ENCODE peak calls at places on chromosomes 6 and 20, in eight cellular contexts. One of them, this sample, is unnamed.

GRCh38 chr20:62464080-62464770 is 11.6 kb downstream of the GATA5 start:
- DNase-seq in hepatocyte: no peak
- DNase-seq in Peyer's patch: no peak
- DNase-seq in A549: no peak
- DNase-seq in brain microvascular endothelial cell: no peak
- DNase-seq in gastrocnemius medialis: no peak
- DNase-seq in colonic mucosa: no peak
- DNase-seq in cardiac muscle cell: no peak
- DNase-seq in this sample: no peak

GRCh38 chr6:150231456-150231855 is 88.6 kb downstream of the PPP1R14C start:
- DNase-seq in hepatocyte: no peak
- DNase-seq in Peyer's patch: no peak
- DNase-seq in A549: no peak
- DNase-seq in brain microvascular endothelial cell: peak
- DNase-seq in gastrocnemius medialis: no peak
- DNase-seq in colonic mucosa: no peak
- DNase-seq in cardiac muscle cell: no peak
- DNase-seq in this sample: no peak

GRCh38 chr6:17867880-17868279 is 119.6 kb downstream of the KIF13A start:
- DNase-seq in hepatocyte: no peak
- DNase-seq in Peyer's patch: no peak
- DNase-seq in A549: no peak
- DNase-seq in brain microvascular endothelial cell: peak
- DNase-seq in gastrocnemius medialis: no peak
- DNase-seq in colonic mucosa: no peak
- DNase-seq in cardiac muscle cell: no peak
- DNase-seq in this sample: no peak

GRCh38 chr20:2820084-2820895 is 4.1 kb downstream of the TMEM239 start:
- DNase-seq in hepatocyte: peak
- DNase-seq in Peyer's patch: no peak
- DNase-seq in A549: no peak
- DNase-seq in brain microvascular endothelial cell: peak
- DNase-seq in gastrocnemius medialis: no peak
- DNase-seq in colonic mucosa: no peak
- DNase-seq in cardiac muscle cell: no peak
- DNase-seq in this sample: peak

GRCh38 chr6:150697515-150697914 is 97.8 kb downstream of the PLEKHG1 start:
- DNase-seq in hepatocyte: no peak
- DNase-seq in Peyer's patch: no peak
- DNase-seq in A549: peak
- DNase-seq in brain microvascular endothelial cell: no peak
- DNase-seq in gastrocnemius medialis: peak
- DNase-seq in colonic mucosa: no peak
- DNase-seq in cardiac muscle cell: no peak
- DNase-seq in this sample: no peak

GRCh38 chr6:45310118-45310788 is 17.9 kb upstream of the RUNX2 start:
- DNase-seq in hepatocyte: no peak
- DNase-seq in Peyer's patch: no peak
- DNase-seq in A549: no peak
- DNase-seq in brain microvascular endothelial cell: no peak
- DNase-seq in gastrocnemius medialis: no peak
- DNase-seq in colonic mucosa: no peak
- DNase-seq in cardiac muscle cell: no peak
- DNase-seq in this sample: no peak

GRCh38 chr6:144660545-144660944 is 375.4 kb downstream of the UTRN start:
- DNase-seq in hepatocyte: no peak
- DNase-seq in Peyer's patch: no peak
- DNase-seq in A549: no peak
- DNase-seq in brain microvascular endothelial cell: no peak
- DNase-seq in gastrocnemius medialis: no peak
- DNase-seq in colonic mucosa: peak
- DNase-seq in cardiac muscle cell: no peak
- DNase-seq in this sample: no peak

GRCh38 chr6:101302593-101302992 is 90.9 kb upstream of the GRIK2 start:
- DNase-seq in hepatocyte: no peak
- DNase-seq in Peyer's patch: no peak
- DNase-seq in A549: no peak
- DNase-seq in brain microvascular endothelial cell: no peak
- DNase-seq in gastrocnemius medialis: no peak
- DNase-seq in colonic mucosa: no peak
- DNase-seq in cardiac muscle cell: no peak
- DNase-seq in this sample: no peak

GRCh38 chr6:44078795-44079671 is 48.2 kb downstream of the MRPL14 start:
- DNase-seq in hepatocyte: peak
- DNase-seq in Peyer's patch: peak
- DNase-seq in A549: peak
- DNase-seq in brain microvascular endothelial cell: no peak
- DNase-seq in gastrocnemius medialis: peak
- DNase-seq in colonic mucosa: peak
- DNase-seq in cardiac muscle cell: peak
- DNase-seq in this sample: no peak

DNA sequence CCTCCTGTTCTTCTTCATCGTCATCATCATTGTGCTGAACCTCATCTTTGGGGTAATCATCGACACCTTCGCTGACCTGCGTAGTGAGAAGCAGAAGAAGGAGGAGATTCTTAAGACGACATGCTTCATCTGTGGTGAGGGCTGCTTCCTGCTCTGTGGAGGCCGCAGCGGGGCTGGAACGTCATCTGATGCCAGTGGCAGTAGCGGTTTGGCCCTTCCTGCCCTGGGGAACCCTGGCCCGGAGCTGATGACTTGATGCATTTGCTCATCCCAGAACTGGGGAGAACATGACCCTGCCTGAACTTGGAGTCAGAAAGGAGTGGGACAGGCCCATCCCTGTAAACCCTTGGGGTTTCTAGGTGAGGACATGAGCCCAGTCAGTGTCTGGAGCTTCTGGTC is 18.7 kb downstream of the UQCC2 start:
- DNase-seq in hepatocyte: no peak
- DNase-seq in Peyer's patch: no peak
- DNase-seq in A549: no peak
- DNase-seq in brain microvascular endothelial cell: peak
- DNase-seq in gastrocnemius medialis: peak
- DNase-seq in colonic mucosa: peak
- DNase-seq in cardiac muscle cell: no peak
- DNase-seq in this sample: no peak
- H3K4me3 ChIP-seq in hepatocyte: no peak
- H3K4me3 ChIP-seq in Peyer's patch: no peak
- H3K4me3 ChIP-seq in A549: no peak
- H3K4me3 ChIP-seq in brain microvascular endothelial cell: no peak
- H3K4me3 ChIP-seq in gastrocnemius medialis: no peak
- H3K4me3 ChIP-seq in colonic mucosa: no peak
- H3K4me3 ChIP-seq in cardiac muscle cell: no peak
- H3K4me3 ChIP-seq in this sample: no peak

DNA sequence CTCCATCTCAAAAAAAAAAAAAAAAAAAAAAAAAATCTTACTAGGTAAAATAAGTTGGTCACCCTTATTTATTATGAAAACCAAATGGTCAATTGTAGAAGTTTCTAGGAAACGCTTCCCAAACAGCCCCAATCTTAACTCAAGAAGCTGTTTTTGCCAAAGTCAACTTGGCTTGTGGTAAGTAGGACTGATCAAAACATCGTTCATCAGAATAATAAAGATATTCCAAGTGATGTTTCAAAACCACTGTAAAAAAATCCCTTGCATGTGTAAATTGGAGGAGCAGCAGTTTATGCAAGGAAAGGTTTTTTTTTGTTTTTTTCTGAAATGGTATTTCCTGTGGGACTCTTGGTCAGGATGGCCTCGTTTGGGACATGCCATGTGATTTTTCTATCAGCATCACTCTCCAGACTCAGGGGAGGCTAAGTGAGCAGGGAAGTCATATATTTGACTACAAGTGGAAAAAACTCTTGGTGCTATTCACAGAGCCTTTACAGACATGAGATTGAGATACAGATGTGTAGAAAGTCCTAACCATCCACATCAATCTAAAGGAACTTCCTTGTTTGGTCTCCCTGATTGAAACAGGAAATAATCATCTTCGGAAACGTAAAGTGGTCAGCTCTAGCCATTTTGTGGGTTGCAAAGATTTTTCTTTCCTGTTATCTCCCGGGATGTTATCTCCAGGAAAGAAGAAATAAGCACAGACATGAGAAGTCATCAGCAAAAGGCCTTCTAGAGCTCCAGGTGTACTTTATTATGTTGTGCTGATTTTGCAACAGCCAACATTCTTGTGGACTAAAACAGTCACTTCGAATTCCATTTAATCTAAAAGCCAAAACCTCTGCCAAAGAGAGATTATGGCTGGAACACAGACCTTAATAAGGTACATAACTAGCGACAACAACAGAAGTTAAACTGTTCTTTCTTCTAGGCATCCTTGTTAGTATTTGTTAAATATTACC is 177.8 kb downstream of the EDN1 start:
- DNase-seq in hepatocyte: no peak
- DNase-seq in Peyer's patch: no peak
- DNase-seq in A549: no peak
- DNase-seq in brain microvascular endothelial cell: no peak
- DNase-seq in gastrocnemius medialis: no peak
- DNase-seq in colonic mucosa: no peak
- DNase-seq in cardiac muscle cell: no peak
- DNase-seq in this sample: no peak
- H3K27ac ChIP-seq in hepatocyte: no peak
- H3K27ac ChIP-seq in Peyer's patch: no peak
- H3K27ac ChIP-seq in A549: peak
- H3K27ac ChIP-seq in brain microvascular endothelial cell: no peak
- H3K27ac ChIP-seq in gastrocnemius medialis: no peak
- H3K27ac ChIP-seq in colonic mucosa: no peak
- H3K27ac ChIP-seq in cardiac muscle cell: no peak
- H3K27ac ChIP-seq in this sample: no peak

DNA sequence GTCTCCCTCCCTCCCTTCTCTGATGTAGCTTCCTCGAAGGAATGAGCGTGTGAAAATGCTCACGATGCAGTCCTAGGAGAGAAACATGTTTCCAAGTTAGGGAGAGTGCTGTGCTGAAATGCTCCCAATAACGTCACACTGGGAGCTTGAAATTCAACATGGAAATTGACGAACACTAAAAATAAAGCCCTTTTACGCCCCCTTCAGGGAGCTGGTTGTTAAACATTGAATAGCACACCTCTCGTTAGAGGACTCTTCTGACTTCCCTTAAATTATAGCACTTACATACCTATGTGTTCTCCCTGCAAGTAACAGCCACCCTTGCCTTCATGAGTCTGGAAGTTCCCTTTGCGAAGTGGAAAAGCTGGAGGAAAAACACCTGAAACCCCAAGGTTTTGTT is 88.6 kb downstream of the BFSP1 start:
- DNase-seq in hepatocyte: no peak
- DNase-seq in Peyer's patch: no peak
- DNase-seq in A549: peak
- DNase-seq in brain microvascular endothelial cell: no peak
- DNase-seq in gastrocnemius medialis: no peak
- DNase-seq in colonic mucosa: no peak
- DNase-seq in cardiac muscle cell: peak
- DNase-seq in this sample: no peak
- TF ChIP-seq CTCF in hepatocyte: peak
- TF ChIP-seq CTCF in Peyer's patch: no peak
- TF ChIP-seq CTCF in A549: no peak
- TF ChIP-seq CTCF in brain microvascular endothelial cell: peak
- TF ChIP-seq CTCF in gastrocnemius medialis: no peak
- TF ChIP-seq CTCF in colonic mucosa: no peak
- TF ChIP-seq CTCF in cardiac muscle cell: no peak
- TF ChIP-seq CTCF in this sample: no peak

GRCh38 chr6:167654389-167654788 is 172.3 kb upstream of the AFDN start:
- DNase-seq in hepatocyte: no peak
- DNase-seq in Peyer's patch: no peak
- DNase-seq in A549: no peak
- DNase-seq in brain microvascular endothelial cell: no peak
- DNase-seq in gastrocnemius medialis: no peak
- DNase-seq in colonic mucosa: no peak
- DNase-seq in cardiac muscle cell: no peak
- DNase-seq in this sample: no peak
- H3K4me3 ChIP-seq in hepatocyte: no peak
- H3K4me3 ChIP-seq in Peyer's patch: no peak
- H3K4me3 ChIP-seq in A549: no peak
- H3K4me3 ChIP-seq in brain microvascular endothelial cell: no peak
- H3K4me3 ChIP-seq in gastrocnemius medialis: no peak
- H3K4me3 ChIP-seq in colonic mucosa: no peak
- H3K4me3 ChIP-seq in cardiac muscle cell: no peak
- H3K4me3 ChIP-seq in this sample: no peak

DNA sequence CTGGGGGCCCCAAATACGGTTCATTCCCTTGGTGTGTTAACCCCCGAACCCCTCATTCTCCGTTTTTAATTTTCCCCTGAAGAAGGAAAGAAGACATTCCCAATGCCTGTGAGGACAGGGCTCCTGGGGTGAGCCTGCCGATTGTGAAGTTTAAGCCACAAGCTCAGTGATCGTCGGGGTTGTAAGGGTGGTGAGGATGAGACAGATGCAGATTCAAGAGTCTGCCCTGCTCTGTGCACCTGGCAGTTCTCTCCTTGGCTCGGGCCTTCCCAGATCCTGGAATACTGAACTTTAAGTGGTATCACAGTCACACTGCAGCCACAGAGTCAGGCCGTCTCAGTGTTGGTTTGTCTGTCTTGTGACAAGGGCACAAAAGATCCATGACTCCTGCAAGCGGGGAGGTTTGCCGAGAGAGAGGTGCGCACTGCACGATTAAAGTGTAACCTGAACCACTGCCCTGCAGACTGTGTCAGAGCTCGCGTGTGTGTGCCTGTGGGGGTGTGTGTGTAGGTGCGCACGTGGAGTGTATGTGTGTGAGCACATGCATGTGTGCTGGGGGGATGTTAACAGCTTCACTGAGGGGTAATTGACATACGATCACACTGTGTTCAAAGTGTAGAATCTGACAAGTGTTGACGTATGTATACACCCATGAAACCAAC is 39.0 kb downstream of the RPP40 start:
- DNase-seq in hepatocyte: no peak
- DNase-seq in Peyer's patch: no peak
- DNase-seq in A549: no peak
- DNase-seq in brain microvascular endothelial cell: no peak
- DNase-seq in gastrocnemius medialis: no peak
- DNase-seq in colonic mucosa: no peak
- DNase-seq in cardiac muscle cell: no peak
- DNase-seq in this sample: peak
- H3K27ac ChIP-seq in hepatocyte: no peak
- H3K27ac ChIP-seq in Peyer's patch: no peak
- H3K27ac ChIP-seq in A549: no peak
- H3K27ac ChIP-seq in brain microvascular endothelial cell: no peak
- H3K27ac ChIP-seq in gastrocnemius medialis: no peak
- H3K27ac ChIP-seq in colonic mucosa: no peak
- H3K27ac ChIP-seq in cardiac muscle cell: no peak
- H3K27ac ChIP-seq in this sample: no peak

DNA sequence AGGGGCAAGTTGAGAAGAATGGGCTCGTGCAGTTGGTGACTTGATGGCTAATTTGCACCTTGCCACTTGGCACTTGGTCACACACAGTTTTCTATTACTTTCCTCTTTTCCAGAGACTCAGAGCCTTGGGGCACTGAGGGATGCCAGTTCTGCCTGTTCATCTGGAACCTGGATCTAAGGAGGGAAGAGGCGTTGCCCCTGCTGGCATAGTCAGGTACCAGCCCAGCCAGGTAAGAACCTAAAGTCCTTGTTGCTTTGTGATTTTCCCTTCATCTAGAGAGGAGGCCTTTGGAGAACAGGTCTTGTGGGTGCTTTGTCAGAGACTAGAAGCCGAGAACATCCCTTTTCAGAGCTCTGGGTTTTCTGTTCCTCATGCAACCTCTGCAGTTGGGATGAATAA is 11.3 kb downstream of the SYTL3 start:
- DNase-seq in hepatocyte: no peak
- DNase-seq in Peyer's patch: no peak
- DNase-seq in A549: no peak
- DNase-seq in brain microvascular endothelial cell: no peak
- DNase-seq in gastrocnemius medialis: no peak
- DNase-seq in colonic mucosa: no peak
- DNase-seq in cardiac muscle cell: no peak
- DNase-seq in this sample: no peak
- TF ChIP-seq CTCF in hepatocyte: no peak
- TF ChIP-seq CTCF in Peyer's patch: no peak
- TF ChIP-seq CTCF in A549: no peak
- TF ChIP-seq CTCF in brain microvascular endothelial cell: no peak
- TF ChIP-seq CTCF in gastrocnemius medialis: no peak
- TF ChIP-seq CTCF in colonic mucosa: no peak
- TF ChIP-seq CTCF in cardiac muscle cell: no peak
- TF ChIP-seq CTCF in this sample: no peak